ENCODE peak calls at places on chromosome 14, in six cellular contexts. One of them, this sample, is unnamed.

GRCh38 chr14:54572316-54572715 is 5.4 kb downstream of the SAMD4A start:
- DNase-seq in neuronal stem cell: no peak
- DNase-seq in mesenchymal stem cell: peak; percentile 60
- DNase-seq in IMR-90: no peak
- DNase-seq in mesendoderm: peak; percentile 86
- DNase-seq in H9: peak; percentile 60
- DNase-seq in this sample: peak; percentile 54

GRCh38 chr14:102508774-102509743 is 517 bp downstream of the ANKRD9 start:
- DNase-seq in mesendoderm: peak; percentile 33
- DNase-seq in neuronal stem cell: no peak
- DNase-seq in IMR-90: peak; percentile 41
- DNase-seq in mesenchymal stem cell: peak; percentile 67
- DNase-seq in H9: no peak
- DNase-seq in this sample: peak; percentile 67

GRCh38 chr14:88613552-88614010 is 50.7 kb downstream of the ZC3H14 start:
- DNase-seq in neuronal stem cell: no peak
- DNase-seq in mesendoderm: no peak
- DNase-seq in H9: no peak
- DNase-seq in IMR-90: peak; percentile 53
- DNase-seq in mesenchymal stem cell: peak; percentile 18
- DNase-seq in this sample: no peak

GRCh38 chr14:58918066-58918465 is 270.4 kb upstream of the DAAM1 start:
- DNase-seq in mesenchymal stem cell: peak; percentile 26
- DNase-seq in IMR-90: peak; percentile 77
- DNase-seq in mesendoderm: no peak
- DNase-seq in H9: no peak
- DNase-seq in neuronal stem cell: no peak
- DNase-seq in this sample: peak; percentile 77

GRCh38 chr14:74414380-74414779 is 11.6 kb downstream of the SYNDIG1L start:
- DNase-seq in mesenchymal stem cell: no peak
- DNase-seq in neuronal stem cell: no peak
- DNase-seq in IMR-90: no peak
- DNase-seq in H9: no peak
- DNase-seq in mesendoderm: peak; percentile 78
- DNase-seq in this sample: no peak

GRCh38 chr14:60430276-60430675 is 55.6 kb downstream of the C14orf39 start:
- DNase-seq in IMR-90: no peak
- DNase-seq in mesendoderm: peak; percentile 27
- DNase-seq in mesenchymal stem cell: no peak
- DNase-seq in neuronal stem cell: no peak
- DNase-seq in H9: no peak
- DNase-seq in this sample: peak; percentile 57

GRCh38 chr14:95533391-95533821 is 1.4 kb upstream of the GLRX5 start:
- DNase-seq in IMR-90: peak; percentile 65
- DNase-seq in mesenchymal stem cell: peak; percentile 86
- DNase-seq in mesendoderm: peak; percentile 44
- DNase-seq in H9: no peak
- DNase-seq in neuronal stem cell: no peak
- DNase-seq in this sample: peak; percentile 61

GRCh38 chr14:89827260-89827659 is 127.3 kb downstream of the EFCAB11 start:
- DNase-seq in H9: no peak
- DNase-seq in mesendoderm: no peak
- DNase-seq in neuronal stem cell: no peak
- DNase-seq in IMR-90: no peak
- DNase-seq in mesenchymal stem cell: no peak
- DNase-seq in this sample: no peak

GRCh38 chr14:73771848-73772705 is 57.9 kb upstream of the PNMA1 start:
- DNase-seq in H9: peak; percentile 85
- DNase-seq in neuronal stem cell: no peak
- DNase-seq in mesenchymal stem cell: peak; percentile 70
- DNase-seq in mesendoderm: peak; percentile 97
- DNase-seq in IMR-90: peak; percentile 86
- DNase-seq in this sample: peak; percentile 49

GRCh38 chr14:79467837-79468236 is 743.5 kb downstream of the DIO2 start:
- DNase-seq in H9: no peak
- DNase-seq in mesenchymal stem cell: no peak
- DNase-seq in neuronal stem cell: no peak
- DNase-seq in IMR-90: no peak
- DNase-seq in mesendoderm: no peak
- DNase-seq in this sample: no peak

GRCh38 chr14:26596722-26597030 is 1.2 kb downstream of the NOVA1 start:
- DNase-seq in neuronal stem cell: no peak
- DNase-seq in H9: peak; percentile 25
- DNase-seq in IMR-90: peak; percentile 1
- DNase-seq in mesenchymal stem cell: peak; percentile 33
- DNase-seq in mesendoderm: no peak
- DNase-seq in this sample: no peak

GRCh38 chr14:79584679-79585078 is 626.6 kb downstream of the DIO2 start:
- DNase-seq in IMR-90: peak; percentile 98
- DNase-seq in neuronal stem cell: no peak
- DNase-seq in H9: no peak
- DNase-seq in mesenchymal stem cell: peak; percentile 90
- DNase-seq in mesendoderm: peak; percentile 56
- DNase-seq in this sample: peak; percentile 52

GRCh38 chr14:51996148-51996746 is 6.9 kb downstream of the RTRAF start:
- DNase-seq in mesenchymal stem cell: peak; percentile 64
- DNase-seq in mesendoderm: peak; percentile 39
- DNase-seq in H9: no peak
- DNase-seq in neuronal stem cell: no peak
- DNase-seq in IMR-90: peak; percentile 68
- DNase-seq in this sample: peak; percentile 76

GRCh38 chr14:74015178-74015577 is 3.9 kb downstream of the ENTPD5 start:
- DNase-seq in neuronal stem cell: no peak
- DNase-seq in mesendoderm: no peak
- DNase-seq in H9: no peak
- DNase-seq in IMR-90: no peak
- DNase-seq in mesenchymal stem cell: no peak
- DNase-seq in this sample: no peak

GRCh38 chr14:53894456-53894855 is 62.2 kb downstream of the BMP4 start:
- DNase-seq in neuronal stem cell: no peak
- DNase-seq in mesendoderm: no peak
- DNase-seq in mesenchymal stem cell: peak; percentile 76
- DNase-seq in IMR-90: peak; percentile 79
- DNase-seq in H9: no peak
- DNase-seq in this sample: no peak

GRCh38 chr14:100293497-100294212 is 12.6 kb downstream of the SLC25A29 start:
- DNase-seq in mesendoderm: no peak
- DNase-seq in neuronal stem cell: no peak
- DNase-seq in mesenchymal stem cell: no peak
- DNase-seq in IMR-90: no peak
- DNase-seq in H9: no peak
- DNase-seq in this sample: no peak

GRCh38 chr14:92897922-92898599 is 24.9 kb upstream of the CHGA start:
- DNase-seq in mesendoderm: no peak
- DNase-seq in mesenchymal stem cell: no peak
- DNase-seq in IMR-90: no peak
- DNase-seq in neuronal stem cell: no peak
- DNase-seq in H9: no peak
- DNase-seq in this sample: no peak

GRCh38 chr14:99707921-99708320 is 23.8 kb downstream of the CYP46A1 start:
- DNase-seq in mesenchymal stem cell: no peak
- DNase-seq in neuronal stem cell: no peak
- DNase-seq in IMR-90: no peak
- DNase-seq in H9: peak; percentile 14
- DNase-seq in mesendoderm: no peak
- DNase-seq in this sample: no peak

GRCh38 chr14:37592288-37593274 is 2.5 kb downstream of the FOXA1 start:
- DNase-seq in mesendoderm: no peak
- DNase-seq in mesenchymal stem cell: peak; percentile 1
- DNase-seq in H9: peak; percentile 47
- DNase-seq in neuronal stem cell: peak; percentile 21
- DNase-seq in IMR-90: no peak
- DNase-seq in this sample: no peak

GRCh38 chr14:76019676-76020075 is 34.1 kb downstream of the IFT43 start:
- DNase-seq in H9: no peak
- DNase-seq in mesendoderm: no peak
- DNase-seq in neuronal stem cell: no peak
- DNase-seq in mesenchymal stem cell: no peak
- DNase-seq in IMR-90: no peak
- DNase-seq in this sample: no peak

GRCh38 chr14:91453744-91454143 is 36.1 kb upstream of the CCDC88C start:
- DNase-seq in mesenchymal stem cell: no peak
- DNase-seq in mesendoderm: no peak
- DNase-seq in IMR-90: no peak
- DNase-seq in neuronal stem cell: no peak
- DNase-seq in H9: no peak
- DNase-seq in this sample: no peak

GRCh38 chr14:91373591-91374245 is 43.9 kb downstream of the CCDC88C start:
- DNase-seq in IMR-90: no peak
- DNase-seq in mesendoderm: no peak
- DNase-seq in neuronal stem cell: no peak
- DNase-seq in H9: no peak
- DNase-seq in mesenchymal stem cell: no peak
- DNase-seq in this sample: no peak

GRCh38 chr14:101977311-101978071 is 13.1 kb downstream of the DYNC1H1 start:
- DNase-seq in mesenchymal stem cell: no peak
- DNase-seq in H9: no peak
- DNase-seq in IMR-90: peak; percentile 75
- DNase-seq in neuronal stem cell: no peak
- DNase-seq in mesendoderm: no peak
- DNase-seq in this sample: no peak

GRCh38 chr14:101395779-101396178 is 165.5 kb upstream of the DIO3 start:
- DNase-seq in mesenchymal stem cell: no peak
- DNase-seq in neuronal stem cell: no peak
- DNase-seq in H9: no peak
- DNase-seq in IMR-90: no peak
- DNase-seq in mesendoderm: no peak
- DNase-seq in this sample: no peak

GRCh38 chr14:31787377-31787776 is 226.2 kb downstream of the NUBPL start:
- DNase-seq in IMR-90: peak; percentile 11
- DNase-seq in H9: no peak
- DNase-seq in neuronal stem cell: no peak
- DNase-seq in mesendoderm: no peak
- DNase-seq in mesenchymal stem cell: no peak
- DNase-seq in this sample: peak; percentile 67

GRCh38 chr14:88002421-88002820 is 2.5 kb upstream of the GPR65 start:
- DNase-seq in neuronal stem cell: no peak
- DNase-seq in mesenchymal stem cell: no peak
- DNase-seq in IMR-90: no peak
- DNase-seq in H9: no peak
- DNase-seq in mesendoderm: no peak
- DNase-seq in this sample: no peak

GRCh38 chr14:60294670-60295069 is 45.6 kb downstream of the PPM1A start:
- DNase-seq in H9: no peak
- DNase-seq in IMR-90: no peak
- DNase-seq in neuronal stem cell: no peak
- DNase-seq in mesendoderm: no peak
- DNase-seq in mesenchymal stem cell: no peak
- DNase-seq in this sample: no peak

GRCh38 chr14:78758333-78758732 is 588.2 kb downstream of the NRXN3 start:
- DNase-seq in H9: no peak
- DNase-seq in IMR-90: peak; percentile 17
- DNase-seq in neuronal stem cell: peak; percentile 38
- DNase-seq in mesenchymal stem cell: peak; percentile 3
- DNase-seq in mesendoderm: peak; percentile 67
- DNase-seq in this sample: peak; percentile 18

GRCh38 chr14:47365248-47365647 is 310.2 kb downstream of the MDGA2 start:
- DNase-seq in H9: no peak
- DNase-seq in mesenchymal stem cell: no peak
- DNase-seq in neuronal stem cell: no peak
- DNase-seq in mesendoderm: no peak
- DNase-seq in IMR-90: no peak
- DNase-seq in this sample: no peak

GRCh38 chr14:104675447-104675846 is 14.0 kb upstream of the INF2 start:
- DNase-seq in neuronal stem cell: no peak
- DNase-seq in mesendoderm: no peak
- DNase-seq in H9: no peak
- DNase-seq in mesenchymal stem cell: no peak
- DNase-seq in IMR-90: no peak
- DNase-seq in this sample: no peak

GRCh38 chr14:104677506-104678332 is 11.7 kb upstream of the INF2 start:
- DNase-seq in mesendoderm: peak; percentile 95
- DNase-seq in mesenchymal stem cell: peak; percentile 91
- DNase-seq in neuronal stem cell: peak; percentile 59
- DNase-seq in IMR-90: peak; percentile 81
- DNase-seq in H9: peak; percentile 83
- DNase-seq in this sample: peak; percentile 71

GRCh38 chr14:104678346-104678745 is 11.1 kb upstream of the INF2 start:
- DNase-seq in mesenchymal stem cell: peak; percentile 63
- DNase-seq in neuronal stem cell: no peak
- DNase-seq in mesendoderm: peak; percentile 64
- DNase-seq in IMR-90: peak; percentile 34
- DNase-seq in H9: no peak
- DNase-seq in this sample: no peak

GRCh38 chr14:104676130-104676693 is 13.2 kb upstream of the INF2 start:
- DNase-seq in IMR-90: no peak
- DNase-seq in mesendoderm: no peak
- DNase-seq in neuronal stem cell: no peak
- DNase-seq in H9: no peak
- DNase-seq in mesenchymal stem cell: no peak
- DNase-seq in this sample: no peak

GRCh38 chr14:104676694-104677505 is 12.5 kb upstream of the INF2 start:
- DNase-seq in mesenchymal stem cell: peak; percentile 68
- DNase-seq in H9: no peak
- DNase-seq in neuronal stem cell: no peak
- DNase-seq in IMR-90: no peak
- DNase-seq in mesendoderm: peak; percentile 80
- DNase-seq in this sample: no peak
- H2BK5ac ChIP-seq in mesenchymal stem cell: no peak overlapping the region
- H2BK5ac ChIP-seq in H9: no peak overlapping the region
- H2BK5ac ChIP-seq in neuronal stem cell: peak overlapping the region; percentile 99
- H2BK5ac ChIP-seq in IMR-90: peak overlapping the region; percentile 67
- H2BK5ac ChIP-seq in mesendoderm: peak overlapping the region; percentile 73
- H2BK5ac ChIP-seq in this sample: peak overlapping the region; percentile 97

DNA sequence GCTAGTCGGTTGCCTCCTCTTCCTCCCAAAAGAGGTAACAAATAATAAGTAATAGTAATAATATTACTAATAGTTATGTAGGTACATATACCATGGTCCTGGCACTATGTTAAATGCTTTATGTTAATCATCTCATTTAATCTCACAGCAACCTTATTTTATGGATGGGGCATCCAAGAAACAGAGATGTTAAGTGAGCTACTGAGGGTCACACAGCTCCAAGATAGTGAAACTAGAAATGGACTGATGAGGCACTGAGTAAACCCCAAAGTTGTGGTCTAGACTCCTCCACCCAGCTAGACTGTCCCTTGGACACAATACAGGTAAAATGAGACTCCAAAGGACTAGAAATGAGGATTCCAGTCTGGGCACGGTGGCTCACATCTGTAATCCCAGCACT is 15.1 kb downstream of the ZFHX2 start:
- DNase-seq in mesenchymal stem cell: no peak
- DNase-seq in H9: no peak
- DNase-seq in IMR-90: no peak
- DNase-seq in neuronal stem cell: no peak
- DNase-seq in mesendoderm: no peak
- DNase-seq in this sample: no peak
- H2BK120ac ChIP-seq in mesenchymal stem cell: no peak overlapping the region
- H2BK120ac ChIP-seq in H9: no peak overlapping the region
- H2BK120ac ChIP-seq in IMR-90: no peak overlapping the region
- H2BK120ac ChIP-seq in neuronal stem cell: no peak overlapping the region
- H2BK120ac ChIP-seq in mesendoderm: no peak overlapping the region
- H2BK120ac ChIP-seq in this sample: no peak overlapping the region

GRCh38 chr14:64831419-64831818 is 48.3 kb downstream of the SPTB start:
- DNase-seq in mesenchymal stem cell: no peak
- DNase-seq in mesendoderm: no peak
- DNase-seq in H9: no peak
- DNase-seq in IMR-90: no peak
- DNase-seq in neuronal stem cell: no peak
- DNase-seq in this sample: no peak
- H2BK5ac ChIP-seq in mesenchymal stem cell: no peak overlapping the region
- H2BK5ac ChIP-seq in mesendoderm: no peak overlapping the region
- H2BK5ac ChIP-seq in H9: no peak overlapping the region
- H2BK5ac ChIP-seq in IMR-90: no peak overlapping the region
- H2BK5ac ChIP-seq in neuronal stem cell: no peak overlapping the region
- H2BK5ac ChIP-seq in this sample: no peak overlapping the region

GRCh38 chr14:21083565-21084325 is 13.6 kb downstream of the ARHGEF40 start:
- DNase-seq in IMR-90: peak; percentile 23
- DNase-seq in H9: no peak
- DNase-seq in neuronal stem cell: no peak
- DNase-seq in mesenchymal stem cell: no peak
- DNase-seq in mesendoderm: no peak
- DNase-seq in this sample: no peak
- H2BK120ac ChIP-seq in IMR-90: no peak overlapping the region
- H2BK120ac ChIP-seq in H9: no peak overlapping the region
- H2BK120ac ChIP-seq in neuronal stem cell: no peak overlapping the region
- H2BK120ac ChIP-seq in mesenchymal stem cell: no peak overlapping the region
- H2BK120ac ChIP-seq in mesendoderm: no peak overlapping the region
- H2BK120ac ChIP-seq in this sample: no peak overlapping the region